ENCODE peak calls at places on chromosomes 3 and 15, in six cellular contexts. One of them, this sample, is unnamed.

GRCh38 chr3:108486910-108487309 is 23.5 kb downstream of the MYH15 start:
- DNase-seq in endodermal cell: no peak
- DNase-seq in CD4-positive, alpha-beta memory T cell: no peak
- DNase-seq in astrocyte of the cerebellum: no peak
- DNase-seq in heart right ventricle: peak; percentile 32
- DNase-seq in heart left ventricle: peak; percentile 18
- DNase-seq in this sample: peak; percentile 64

GRCh38 chr15:64574220-64574994 is 114.0 kb downstream of the ZNF609 start:
- DNase-seq in CD4-positive, alpha-beta memory T cell: no peak
- DNase-seq in heart right ventricle: no peak
- DNase-seq in endodermal cell: no peak
- DNase-seq in heart left ventricle: no peak
- DNase-seq in astrocyte of the cerebellum: no peak
- DNase-seq in this sample: no peak

GRCh38 chr15:48595988-48596387 is 49.5 kb downstream of the FBN1 start:
- DNase-seq in endodermal cell: no peak
- DNase-seq in CD4-positive, alpha-beta memory T cell: no peak
- DNase-seq in heart left ventricle: no peak
- DNase-seq in astrocyte of the cerebellum: no peak
- DNase-seq in heart right ventricle: no peak
- DNase-seq in this sample: no peak

GRCh38 chr15:43104426-43104825 is 1.4 kb downstream of the UBR1 start:
- DNase-seq in heart left ventricle: no peak
- DNase-seq in endodermal cell: no peak
- DNase-seq in CD4-positive, alpha-beta memory T cell: no peak
- DNase-seq in astrocyte of the cerebellum: no peak
- DNase-seq in heart right ventricle: no peak
- DNase-seq in this sample: no peak

GRCh38 chr15:63107895-63108546 is 13.6 kb upstream of the LACTB start:
- DNase-seq in astrocyte of the cerebellum: peak; percentile 100
- DNase-seq in CD4-positive, alpha-beta memory T cell: no peak
- DNase-seq in heart left ventricle: peak; percentile 34
- DNase-seq in heart right ventricle: no peak
- DNase-seq in endodermal cell: no peak
- DNase-seq in this sample: no peak

GRCh38 chr3:85821130-85821756 is 862.5 kb downstream of the CADM2 start:
- DNase-seq in CD4-positive, alpha-beta memory T cell: no peak
- DNase-seq in heart right ventricle: no peak
- DNase-seq in astrocyte of the cerebellum: peak; percentile 12
- DNase-seq in endodermal cell: peak; percentile 80
- DNase-seq in heart left ventricle: no peak
- DNase-seq in this sample: no peak

GRCh38 chr3:20861454-20861853 is 675.4 kb upstream of the SGO1 start:
- DNase-seq in astrocyte of the cerebellum: no peak
- DNase-seq in endodermal cell: no peak
- DNase-seq in CD4-positive, alpha-beta memory T cell: no peak
- DNase-seq in heart left ventricle: no peak
- DNase-seq in heart right ventricle: no peak
- DNase-seq in this sample: no peak

GRCh38 chr3:174094671-174095070 is 697.1 kb downstream of the NLGN1 start:
- DNase-seq in astrocyte of the cerebellum: no peak
- DNase-seq in heart right ventricle: no peak
- DNase-seq in CD4-positive, alpha-beta memory T cell: no peak
- DNase-seq in endodermal cell: no peak
- DNase-seq in heart left ventricle: no peak
- DNase-seq in this sample: no peak

GRCh38 chr15:60964527-60964926 is 264.6 kb downstream of the RORA start:
- DNase-seq in CD4-positive, alpha-beta memory T cell: no peak
- DNase-seq in heart left ventricle: no peak
- DNase-seq in astrocyte of the cerebellum: no peak
- DNase-seq in heart right ventricle: no peak
- DNase-seq in endodermal cell: peak; percentile 69
- DNase-seq in this sample: peak; percentile 59

GRCh38 chr15:38283010-38283409 is 30.4 kb downstream of the SPRED1 start:
- DNase-seq in astrocyte of the cerebellum: no peak
- DNase-seq in CD4-positive, alpha-beta memory T cell: no peak
- DNase-seq in endodermal cell: no peak
- DNase-seq in heart right ventricle: no peak
- DNase-seq in heart left ventricle: no peak
- DNase-seq in this sample: no peak

GRCh38 chr3:150871192-150871591 is 34.0 kb downstream of the MINDY4B start:
- DNase-seq in endodermal cell: no peak
- DNase-seq in astrocyte of the cerebellum: no peak
- DNase-seq in heart left ventricle: no peak
- DNase-seq in heart right ventricle: no peak
- DNase-seq in CD4-positive, alpha-beta memory T cell: no peak
- DNase-seq in this sample: no peak

GRCh38 chr15:98896002-98896721 is 111.4 kb downstream of the PGPEP1L start:
- DNase-seq in endodermal cell: no peak
- DNase-seq in astrocyte of the cerebellum: no peak
- DNase-seq in CD4-positive, alpha-beta memory T cell: no peak
- DNase-seq in heart right ventricle: no peak
- DNase-seq in heart left ventricle: no peak
- DNase-seq in this sample: no peak

GRCh38 chr15:60788514-60789091 is 309.7 kb upstream of the ICE2 start:
- DNase-seq in heart left ventricle: no peak
- DNase-seq in endodermal cell: no peak
- DNase-seq in astrocyte of the cerebellum: no peak
- DNase-seq in heart right ventricle: no peak
- DNase-seq in CD4-positive, alpha-beta memory T cell: peak; percentile 37
- DNase-seq in this sample: no peak

GRCh38 chr3:56928379-56929068 is 126.8 kb upstream of the ARHGEF3 start:
- DNase-seq in astrocyte of the cerebellum: no peak
- DNase-seq in heart left ventricle: no peak
- DNase-seq in CD4-positive, alpha-beta memory T cell: peak; percentile 53
- DNase-seq in heart right ventricle: no peak
- DNase-seq in endodermal cell: peak; percentile 48
- DNase-seq in this sample: no peak

DNA sequence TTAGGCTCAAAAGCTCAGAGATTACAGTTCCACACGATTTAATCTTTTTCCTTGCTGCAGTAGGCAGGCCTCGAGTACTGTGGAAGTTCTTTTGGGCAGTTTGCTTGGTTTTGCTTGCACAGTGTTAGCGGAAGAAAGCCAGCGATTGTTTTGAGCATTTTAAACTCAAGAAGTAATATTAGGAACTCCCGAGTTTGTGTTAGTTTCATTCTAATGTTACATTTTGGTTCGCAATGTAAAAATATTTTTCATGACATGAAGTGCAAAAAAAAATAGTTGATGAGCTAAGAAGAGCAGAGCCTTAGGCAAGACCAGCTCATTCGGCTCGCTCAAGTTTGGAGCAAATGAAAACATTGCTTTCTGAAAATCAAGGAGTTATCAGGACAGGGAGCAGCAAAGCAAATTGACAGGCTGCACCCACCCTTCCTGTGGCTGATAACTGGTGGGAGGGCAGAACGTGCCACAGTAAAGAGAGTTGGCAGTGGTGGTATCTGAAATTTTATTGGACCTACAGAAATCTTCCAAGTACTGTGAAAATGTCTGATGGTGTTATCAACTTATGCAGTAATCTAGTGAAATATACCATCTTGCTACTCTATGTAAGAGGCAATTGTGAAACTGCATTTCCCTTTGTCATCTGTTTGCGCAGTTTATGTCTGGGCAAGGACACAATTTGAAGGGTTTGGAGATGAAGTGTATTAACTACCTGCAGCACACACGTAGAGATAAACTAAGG is 1.4 kb downstream of the PLCL2 start:
- DNase-seq in heart right ventricle: no peak
- DNase-seq in astrocyte of the cerebellum: no peak
- DNase-seq in CD4-positive, alpha-beta memory T cell: no peak
- DNase-seq in endodermal cell: no peak
- DNase-seq in heart left ventricle: no peak
- DNase-seq in this sample: no peak
- H3K4me3 ChIP-seq in heart right ventricle: peak overlapping the region; percentile 76
- H3K4me3 ChIP-seq in astrocyte of the cerebellum: peak overlapping the region; percentile 83
- H3K4me3 ChIP-seq in CD4-positive, alpha-beta memory T cell: peak overlapping the region; percentile 97
- H3K4me3 ChIP-seq in endodermal cell: peak overlapping the region; percentile 82
- H3K4me3 ChIP-seq in heart left ventricle: peak overlapping the region; percentile 92
- H3K4me3 ChIP-seq in this sample: peak overlapping the region; percentile 97

GRCh38 chr15:23647421-23648375 is at the start of gene MAGEL2:
- DNase-seq in heart left ventricle: no peak
- DNase-seq in endodermal cell: peak; percentile 76
- DNase-seq in CD4-positive, alpha-beta memory T cell: no peak
- DNase-seq in heart right ventricle: no peak
- DNase-seq in astrocyte of the cerebellum: no peak
- DNase-seq in this sample: peak; percentile 41

GRCh38 chr15:23645379-23646164 is 2.1 kb downstream of the MAGEL2 start:
- DNase-seq in endodermal cell: peak; percentile 77
- DNase-seq in astrocyte of the cerebellum: no peak
- DNase-seq in heart right ventricle: no peak
- DNase-seq in heart left ventricle: no peak
- DNase-seq in CD4-positive, alpha-beta memory T cell: no peak
- DNase-seq in this sample: no peak

GRCh38 chr15:23647001-23647295 is 719 bp downstream of the MAGEL2 start:
- DNase-seq in CD4-positive, alpha-beta memory T cell: no peak
- DNase-seq in heart left ventricle: no peak
- DNase-seq in endodermal cell: no peak
- DNase-seq in astrocyte of the cerebellum: no peak
- DNase-seq in heart right ventricle: no peak
- DNase-seq in this sample: no peak

GRCh38 chr15:23644829-23645228 is 2.8 kb downstream of the MAGEL2 start:
- DNase-seq in CD4-positive, alpha-beta memory T cell: no peak
- DNase-seq in heart left ventricle: no peak
- DNase-seq in heart right ventricle: no peak
- DNase-seq in astrocyte of the cerebellum: no peak
- DNase-seq in endodermal cell: no peak
- DNase-seq in this sample: no peak

GRCh38 chr15:23646165-23647000 is 1.3 kb downstream of the MAGEL2 start:
- DNase-seq in heart left ventricle: no peak
- DNase-seq in heart right ventricle: no peak
- DNase-seq in astrocyte of the cerebellum: no peak
- DNase-seq in CD4-positive, alpha-beta memory T cell: no peak
- DNase-seq in endodermal cell: peak; percentile 50
- DNase-seq in this sample: peak; percentile 42
- H3K4me3 ChIP-seq in heart left ventricle: no peak overlapping the region
- H3K4me3 ChIP-seq in heart right ventricle: no peak overlapping the region
- H3K4me3 ChIP-seq in astrocyte of the cerebellum: no peak overlapping the region
- H3K4me3 ChIP-seq in CD4-positive, alpha-beta memory T cell: no peak overlapping the region
- H3K4me3 ChIP-seq in endodermal cell: peak overlapping the region; percentile 84
- H3K4me3 ChIP-seq in this sample: no peak overlapping the region

GRCh38 chr3:194397757-194398312 is 1.2 kb downstream of the GP5 start:
- DNase-seq in heart right ventricle: no peak
- DNase-seq in endodermal cell: peak; percentile 79
- DNase-seq in CD4-positive, alpha-beta memory T cell: peak; percentile 9
- DNase-seq in heart left ventricle: no peak
- DNase-seq in astrocyte of the cerebellum: no peak
- DNase-seq in this sample: no peak

GRCh38 chr3:194396897-194397756 is 1.9 kb downstream of the GP5 start:
- DNase-seq in heart right ventricle: no peak
- DNase-seq in CD4-positive, alpha-beta memory T cell: peak; percentile 37
- DNase-seq in astrocyte of the cerebellum: no peak
- DNase-seq in endodermal cell: peak; percentile 82
- DNase-seq in heart left ventricle: no peak
- DNase-seq in this sample: no peak

GRCh38 chr3:194395767-194396527 is 3.1 kb downstream of the GP5 start:
- DNase-seq in endodermal cell: peak; percentile 79
- DNase-seq in CD4-positive, alpha-beta memory T cell: peak; percentile 34
- DNase-seq in heart left ventricle: peak; percentile 33
- DNase-seq in astrocyte of the cerebellum: no peak
- DNase-seq in heart right ventricle: peak; percentile 51
- DNase-seq in this sample: peak; percentile 47

GRCh38 chr3:194395201-194395600 is 3.9 kb downstream of the GP5 start:
- DNase-seq in astrocyte of the cerebellum: no peak
- DNase-seq in endodermal cell: no peak
- DNase-seq in heart right ventricle: no peak
- DNase-seq in heart left ventricle: no peak
- DNase-seq in CD4-positive, alpha-beta memory T cell: no peak
- DNase-seq in this sample: no peak

DNA sequence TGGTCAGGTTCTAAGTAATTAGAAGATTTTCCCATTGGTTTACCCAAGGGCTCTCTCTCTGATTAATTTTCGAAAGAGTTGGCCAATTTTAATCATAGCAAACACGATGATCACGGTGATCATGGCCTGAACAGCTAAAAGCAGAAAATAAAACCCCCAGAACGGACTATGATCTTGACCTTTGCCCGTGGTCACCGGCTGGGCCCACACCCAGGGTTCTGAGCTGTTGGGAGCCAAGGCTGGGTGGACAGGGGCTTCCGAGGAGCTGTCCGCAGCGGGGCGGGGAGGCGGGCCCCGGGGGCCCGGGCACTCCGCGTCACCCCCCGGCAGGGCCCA is 2.5 kb downstream of the GP5 start:
- DNase-seq in CD4-positive, alpha-beta memory T cell: peak; percentile 3
- DNase-seq in endodermal cell: no peak
- DNase-seq in astrocyte of the cerebellum: no peak
- DNase-seq in heart right ventricle: no peak
- DNase-seq in heart left ventricle: no peak
- DNase-seq in this sample: no peak
- H3K4me3 ChIP-seq in CD4-positive, alpha-beta memory T cell: no peak overlapping the region
- H3K4me3 ChIP-seq in endodermal cell: no peak overlapping the region
- H3K4me3 ChIP-seq in astrocyte of the cerebellum: no peak overlapping the region
- H3K4me3 ChIP-seq in heart right ventricle: peak overlapping the region; percentile 51
- H3K4me3 ChIP-seq in heart left ventricle: peak overlapping the region; percentile 48
- H3K4me3 ChIP-seq in this sample: peak overlapping the region; percentile 44

DNA sequence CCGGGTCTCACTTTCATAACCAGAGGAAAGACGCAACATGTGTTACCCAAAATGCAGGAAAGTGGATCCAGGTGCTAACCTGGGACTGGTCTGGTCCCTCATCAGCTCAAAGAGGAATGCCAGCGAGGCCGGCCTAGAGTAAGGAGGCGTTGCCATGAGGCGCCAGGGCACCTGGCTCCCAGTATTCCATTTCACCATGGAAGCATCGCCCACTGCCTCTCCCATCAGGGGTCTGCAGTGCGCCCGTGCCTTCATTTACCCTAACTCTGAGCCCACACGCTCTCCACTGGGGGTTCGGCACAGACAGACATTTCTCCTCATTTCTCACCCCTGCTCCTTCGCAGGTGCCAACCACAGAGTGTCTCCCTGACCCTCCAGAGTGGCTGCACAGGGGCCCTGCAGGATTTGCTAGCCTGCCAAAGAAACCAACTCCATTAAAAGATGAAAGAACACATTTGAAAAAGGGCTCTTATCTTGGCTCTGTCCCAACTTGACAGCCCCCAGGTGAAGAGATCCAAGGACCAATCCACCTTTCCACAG is 61.5 kb downstream of the ABTB1 start:
- DNase-seq in CD4-positive, alpha-beta memory T cell: no peak
- DNase-seq in heart left ventricle: no peak
- DNase-seq in endodermal cell: no peak
- DNase-seq in astrocyte of the cerebellum: no peak
- DNase-seq in heart right ventricle: no peak
- DNase-seq in this sample: no peak
- H3K4me3 ChIP-seq in CD4-positive, alpha-beta memory T cell: no peak overlapping the region
- H3K4me3 ChIP-seq in heart left ventricle: no peak overlapping the region
- H3K4me3 ChIP-seq in endodermal cell: no peak overlapping the region
- H3K4me3 ChIP-seq in astrocyte of the cerebellum: no peak overlapping the region
- H3K4me3 ChIP-seq in heart right ventricle: no peak overlapping the region
- H3K4me3 ChIP-seq in this sample: no peak overlapping the region

This sample was measured in psoas muscle.